ENCODE peak calls at places on chromosomes 12 and 14, in seven cellular contexts. X is stimulated activated CD8-positive, alpha-beta memory T cell treated with anti-CD3 and anti-CD28 coated beads, Interleukin-4, amount 100 ng/mL, for 24 hours; P is germinal center; K is NCI-H526 treated with DMSO at 0.1 percent for 48 hours; W is heart left ventricle; T is small intestine; R is activated CD8-positive, alpha-beta T cell treated with anti-CD3 and anti-CD28 coated beads, Interleukin-2, amount 10 ng/mL, durations not matched to agents 7 days and 5 days. Z is an unnamed sample.

GRCh38 chr14:64442300-64442988 is 22.9 kb upstream of the AKAP5 start:
- DNase-seq in R (no peak), X (no peak), K (no peak), P (no peak), T (no peak), W (peak), Z (no peak)

GRCh38 chr12:78018146-78018910 is 187.6 kb downstream of the NAV3 start:
- DNase-seq in W (no peak), P (no peak), R (no peak), T (no peak), X (no peak), K (no peak), Z (no peak)

GRCh38 chr12:105467710-105468366 is 137.3 kb downstream of the C12orf75 start:
- DNase-seq in W (no peak), T (no peak), K (no peak), X (no peak), R (no peak), P (no peak), Z (no peak)

GRCh38 chr12:93568091-93568490 is 4.4 kb upstream of the SOCS2 start:
- DNase-seq in T (no peak), P (no peak), X (no peak), K (no peak), W (no peak), R (no peak), Z (no peak)

GRCh38 chr12:52045794-52046199 is 5.4 kb upstream of the NR4A1 start:
- DNase-seq in R (no peak), W (peak), K (no peak), X (no peak), T (peak), P (no peak), Z (no peak)

GRCh38 chr14:87179936-87180335 is 813.0 kb downstream of the GALC start:
- DNase-seq in X (no peak), P (no peak), T (no peak), R (no peak), K (no peak), W (no peak), Z (no peak)

GRCh38 chr14:78967111-78967809 is 797.1 kb downstream of the NRXN3 start:
- DNase-seq in T (no peak), W (no peak), K (no peak), P (no peak), X (no peak), R (no peak), Z (no peak)

GRCh38 chr12:69998922-69999321 is 173.9 kb downstream of the MYRFL start:
- DNase-seq in X (no peak), R (no peak), W (no peak), K (no peak), P (no peak), T (peak), Z (no peak)

GRCh38 chr12:19150273-19150895 is 20.9 kb downstream of the PLEKHA5 start:
- DNase-seq in X (no peak), K (no peak), W (no peak), T (no peak), P (no peak), R (no peak), Z (no peak)

GRCh38 chr14:74018029-74018703 is 922 bp downstream of the ENTPD5 start:
- DNase-seq in K (no peak), W (no peak), R (no peak), X (no peak), P (peak), T (peak), Z (no peak)

GRCh38 chr12:108381793-108382436 is 42.8 kb upstream of the CMKLR1 start:
- DNase-seq in R (no peak), X (no peak), K (no peak), T (no peak), W (no peak), P (no peak), Z (no peak)

GRCh38 chr12:79650440-79650839 is 40.3 kb downstream of the PAWR start:
- DNase-seq in K (no peak), W (no peak), P (no peak), R (no peak), X (no peak), T (peak), Z (no peak)

GRCh38 chr12:131985145-131985875 is 35.6 kb downstream of the EP400 start:
- DNase-seq in R (no peak), K (no peak), T (no peak), X (no peak), W (no peak), P (no peak), Z (no peak)

GRCh38 chr14:21987937-21988336 is 314.3 kb upstream of the OR4E1 start:
- DNase-seq in W (no peak), T (no peak), X (no peak), P (no peak), R (peak), K (no peak), Z (no peak)

GRCh38 chr12:88921434-88921833 is 341.2 kb upstream of the KITLG start:
- DNase-seq in X (no peak), R (no peak), P (no peak), W (no peak), K (no peak), T (no peak), Z (no peak)

GRCh38 chr14:22567437-22567836 is 21.6 kb downstream of the DAD1 start:
- DNase-seq in R (peak), P (no peak), K (no peak), W (no peak), X (no peak), T (no peak), Z (no peak)

GRCh38 chr14:57495409-57495808 is 1.8 kb upstream of the CCDC198 start:
- DNase-seq in P (no peak), X (no peak), K (no peak), R (no peak), T (peak), W (no peak), Z (no peak)

GRCh38 chr12:55847033-55847432 is 4.3 kb upstream of the MMP19 start:
- DNase-seq in R (no peak), T (no peak), K (no peak), X (no peak), P (no peak), W (no peak), Z (peak)

GRCh38 chr12:58420496-58420895 is 479.1 kb downstream of the ATP23 start:
- DNase-seq in R (no peak), K (no peak), T (no peak), X (no peak), P (no peak), W (no peak), Z (no peak)

GRCh38 chr12:6613776-6614512 is 6.8 kb upstream of the CHD4 start:
- DNase-seq in W (peak), T (peak), X (no peak), P (peak), R (peak), K (peak), Z (no peak)

GRCh38 chr12:45726594-45727300 is 2.8 kb upstream of the ARID2 start:
- DNase-seq in P (peak), R (peak), X (peak), K (peak), W (peak), T (peak), Z (no peak)

GRCh38 chr12:122473543-122474323 is 27.0 kb downstream of the ZCCHC8 start:
- DNase-seq in K (no peak), T (no peak), R (peak), P (no peak), W (no peak), X (peak), Z (peak)

GRCh38 chr14:105050551-105050897 is 14.7 kb downstream of the GPR132 start:
- DNase-seq in W (no peak), R (no peak), T (peak), P (no peak), X (no peak), K (no peak), Z (no peak)

GRCh38 chr12:122322501-122322900 is 56.2 kb upstream of the VPS33A start:
- DNase-seq in X (no peak), T (no peak), W (no peak), K (no peak), R (no peak), P (no peak), Z (no peak)

GRCh38 chr14:104111301-104112112 is 26.0 kb downstream of the ASPG start:
- DNase-seq in R (no peak), T (no peak), K (no peak), P (no peak), W (peak), X (no peak), Z (no peak)

GRCh38 chr12:111093428-111094142 is 173.2 kb upstream of the MYL2 start:
- DNase-seq in X (peak), T (no peak), W (no peak), P (peak), R (peak), K (no peak), Z (no peak)